ENCODE peak calls at places on chromosomes 7 and 10, in eight cellular contexts. L is fibroblast of the aortic adventitia, R is MM.1S, B is cardiac fibroblast, V is lung, S is astrocyte of the cerebellum, M is PC-3, J is body of pancreas. E is an unnamed sample.

GRCh38 chr7:1024876-1025746 is 19.2 kb upstream of the GPR146 start:
- DNase-seq in L (no peak), R (no peak), B (no peak), V (no peak), S (no peak), M (no peak), J (no peak), E (no peak)

GRCh38 chr7:26293569-26294308 is 2.1 kb downstream of the SNX10 start:
- DNase-seq in L (no peak), R (peak), B (no peak), V (no peak), S (no peak), M (no peak), J (no peak), E (peak)

GRCh38 chr7:41010967-41011366 is 691.9 kb downstream of the INHBA start:
- DNase-seq in L (peak), R (no peak), B (peak), V (no peak), S (no peak), M (no peak), J (no peak), E (no peak)

GRCh38 chr7:67022501-67022900 is 25.9 kb downstream of the TYW1 start:
- DNase-seq in L (peak), R (no peak), B (peak), V (no peak), S (no peak), M (no peak), J (no peak), E (no peak)

GRCh38 chr7:155166673-155167370 is 96.7 kb downstream of the HTR5A start:
- DNase-seq in L (peak), R (no peak), B (peak), V (peak), S (peak), M (peak), J (no peak), E (peak)

GRCh38 chr7:157279679-157279972 is 57.2 kb upstream of the DNAJB6 start:
- DNase-seq in L (no peak), R (no peak), B (no peak), V (no peak), S (no peak), M (no peak), J (no peak), E (no peak)

GRCh38 chr7:30625283-30625682 is 30.6 kb downstream of the GARS1 start:
- DNase-seq in L (no peak), R (no peak), B (no peak), V (no peak), S (no peak), M (no peak), J (no peak), E (no peak)

GRCh38 chr10:122521011-122521410 is 39.5 kb upstream of the DMBT1 start:
- DNase-seq in L (no peak), R (no peak), B (peak), V (no peak), S (no peak), M (no peak), J (no peak), E (no peak)

GRCh38 chr10:43284341-43284910 is 17.6 kb upstream of the RASGEF1A start:
- DNase-seq in L (no peak), R (peak), B (no peak), V (no peak), S (no peak), M (peak), J (no peak), E (peak)

GRCh38 chr7:93728292-93728691 is 153.8 kb upstream of the CALCR start:
- DNase-seq in L (no peak), R (no peak), B (no peak), V (no peak), S (no peak), M (no peak), J (no peak), E (no peak)

GRCh38 chr10:122853665-122854313 is 8.1 kb upstream of the CUZD1 start:
- DNase-seq in L (peak), R (no peak), B (no peak), V (no peak), S (no peak), M (peak), J (no peak), E (no peak)

GRCh38 chr10:14626126-14626525 is 148.6 kb downstream of the FAM107B start:
- DNase-seq in L (no peak), R (no peak), B (no peak), V (no peak), S (no peak), M (no peak), J (no peak), E (no peak)

GRCh38 chr7:107580716-107581383 is 804 bp downstream of the BCAP29 start:
- DNase-seq in L (no peak), R (no peak), B (no peak), V (no peak), S (no peak), M (no peak), J (no peak), E (no peak)

GRCh38 chr7:98021588-98022351 is 31.8 kb upstream of the OCM2 start:
- DNase-seq in L (peak), R (peak), B (peak), V (peak), S (peak), M (peak), J (peak), E (peak)

GRCh38 chr10:10891437-10891836 is 126.2 kb upstream of the CELF2 start:
- DNase-seq in L (peak), R (no peak), B (peak), V (no peak), S (no peak), M (no peak), J (no peak), E (no peak)

GRCh38 chr7:45181286-45181960 is 23.8 kb downstream of the RAMP3 start:
- DNase-seq in L (no peak), R (no peak), B (no peak), V (no peak), S (no peak), M (no peak), J (peak), E (no peak)

GRCh38 chr7:92064414-92065029 is 69.8 kb downstream of the CYP51A1 start:
- DNase-seq in L (no peak), R (no peak), B (no peak), V (no peak), S (no peak), M (no peak), J (no peak), E (no peak)

GRCh38 chr10:117334921-117335320 is 40.3 kb downstream of the PDZD8 start:
- DNase-seq in L (no peak), R (no peak), B (peak), V (no peak), S (no peak), M (no peak), J (no peak), E (no peak)

GRCh38 chr10:77244746-77245145 is 392.9 kb downstream of the KCNMA1 start:
- DNase-seq in L (no peak), R (no peak), B (no peak), V (no peak), S (no peak), M (no peak), J (no peak), E (no peak)

GRCh38 chr10:24519950-24520349 is 203.7 kb downstream of the ARHGAP21 start:
- DNase-seq in L (no peak), R (no peak), B (no peak), V (no peak), S (no peak), M (no peak), J (no peak), E (no peak)

GRCh38 chr10:47031251-47031952 is 120.2 kb downstream of the PTPN20 start:
- DNase-seq in L (peak), R (no peak), B (no peak), V (no peak), S (no peak), M (no peak), J (peak), E (peak)

GRCh38 chr10:30353851-30354250 is 4.8 kb upstream of the MTPAP start:
- DNase-seq in L (peak), R (no peak), B (peak), V (no peak), S (no peak), M (peak), J (no peak), E (no peak)

GRCh38 chr7:28178537-28178936 is 2.1 kb downstream of the JAZF1 start:
- DNase-seq in L (no peak), R (no peak), B (no peak), V (no peak), S (no peak), M (peak), J (no peak), E (peak)

GRCh38 chr7:33591481-33591880 is 313.9 kb upstream of the BMPER start:
- DNase-seq in L (no peak), R (no peak), B (peak), V (no peak), S (no peak), M (peak), J (no peak), E (no peak)

GRCh38 chr10:102678842-102679289 is 34.6 kb downstream of the TRIM8 start:
- DNase-seq in L (no peak), R (peak), B (peak), V (peak), S (no peak), M (peak), J (peak), E (peak)
- TF ChIP-seq CTCF in L (peak), R (peak), B (peak), V (peak), S (peak), M (peak), J (peak), E (peak)

GRCh38 chr7:36615877-36616276 is 108.4 kb downstream of the AOAH start:
- DNase-seq in L (no peak), R (no peak), B (no peak), V (no peak), S (no peak), M (no peak), J (no peak), E (no peak)

GRCh38 chr7:36623247-36623646 is 101.0 kb downstream of the AOAH start:
- DNase-seq in L (no peak), R (no peak), B (no peak), V (no peak), S (no peak), M (no peak), J (no peak), E (no peak)

GRCh38 chr7:36617408-36617807 is 106.9 kb downstream of the AOAH start:
- DNase-seq in L (no peak), R (no peak), B (no peak), V (no peak), S (no peak), M (no peak), J (no peak), E (no peak)

GRCh38 chr7:36625247-36625646 is 99.0 kb downstream of the AOAH start:
- DNase-seq in L (no peak), R (no peak), B (no peak), V (no peak), S (no peak), M (no peak), J (no peak), E (no peak)

DNA sequence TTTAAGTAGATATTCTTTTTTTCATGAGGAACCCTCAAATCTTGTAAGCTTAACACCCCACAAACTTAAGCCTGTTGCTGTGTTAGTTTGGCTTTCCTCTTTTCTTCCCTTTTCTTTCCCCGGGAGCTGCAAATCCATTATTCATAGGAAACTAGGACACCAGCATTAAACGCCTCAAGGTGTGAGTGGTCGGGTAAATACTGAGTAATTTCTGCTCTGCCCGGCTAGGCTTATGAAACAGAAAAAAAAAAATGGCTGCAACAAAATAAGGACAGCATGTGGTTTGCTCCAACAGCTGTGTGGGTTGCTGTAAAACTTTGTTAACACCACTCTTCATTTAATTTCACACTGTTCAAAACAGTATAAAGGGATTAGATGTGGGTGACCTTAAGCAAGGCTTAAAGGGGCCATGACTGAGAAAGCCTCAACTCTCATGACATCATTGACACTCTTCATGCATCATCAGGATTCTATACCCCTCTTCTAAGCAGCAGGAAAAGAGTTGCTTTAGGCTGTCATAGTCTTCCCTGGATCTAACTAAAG is 104.1 kb downstream of the AOAH start:
- DNase-seq in L (no peak), R (no peak), B (no peak), V (no peak), S (no peak), M (no peak), J (no peak), E (no peak)
- H3K4me3 ChIP-seq in L (no peak), R (no peak), B (no peak), V (no peak), S (no peak), M (no peak), J (no peak), E (no peak)

DNA sequence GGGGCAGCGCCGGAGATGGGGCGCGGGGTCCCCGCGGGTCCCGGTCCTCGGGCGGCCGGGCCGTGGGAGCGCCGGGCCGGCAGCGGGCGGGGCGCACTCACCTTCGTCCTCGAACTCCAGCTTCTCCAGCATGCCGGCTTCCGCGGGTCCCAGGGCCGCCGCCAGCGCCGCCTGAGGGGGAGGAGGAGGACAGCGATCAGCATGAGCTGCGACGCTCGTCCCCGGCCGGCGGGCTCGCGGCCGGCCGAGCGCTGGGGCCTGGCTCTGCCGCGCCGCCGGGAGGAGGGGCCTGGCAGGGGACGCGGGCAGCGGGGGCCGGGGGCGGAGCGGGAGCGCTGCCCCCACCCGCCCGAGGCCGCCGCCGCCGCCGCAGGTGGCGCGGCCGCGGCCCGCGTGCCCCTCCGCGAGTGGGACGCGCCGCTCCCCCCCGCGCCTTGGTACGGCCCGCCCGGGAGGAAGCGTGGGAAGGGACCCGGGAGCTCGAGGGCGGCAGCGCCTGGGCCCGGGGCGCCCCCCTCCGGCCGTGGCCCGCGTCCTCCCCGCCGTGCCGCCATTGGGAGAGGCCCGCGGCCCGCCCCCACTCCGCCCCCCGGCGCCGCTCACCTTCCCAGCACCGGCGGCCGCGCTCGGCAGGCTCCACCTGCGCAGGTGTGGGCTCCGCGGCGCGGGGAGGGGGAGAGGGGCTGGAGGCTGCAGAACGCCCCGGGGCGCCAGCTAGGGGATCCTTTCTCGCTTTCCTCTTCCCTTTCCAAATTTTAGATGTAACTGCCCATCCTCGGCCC is 112.5 kb upstream of the RHEB start:
- DNase-seq in L (peak), R (peak), B (peak), V (peak), S (no peak), M (peak), J (peak), E (peak)
- TF ChIP-seq CTCF in L (peak), R (no peak), B (no peak), V (peak), S (no peak), M (peak), J (no peak), E (peak)

GRCh38 chr10:103663802-103664201 is 170.3 kb downstream of the NEURL1 start:
- DNase-seq in L (no peak), R (no peak), B (no peak), V (no peak), S (no peak), M (no peak), J (no peak), E (no peak)

GRCh38 chr10:103659674-103660363 is 166.3 kb downstream of the NEURL1 start:
- DNase-seq in L (peak), R (peak), B (peak), V (peak), S (peak), M (no peak), J (peak), E (peak)

GRCh38 chr10:103660364-103661197 is 167.1 kb downstream of the NEURL1 start:
- DNase-seq in L (peak), R (no peak), B (peak), V (no peak), S (peak), M (no peak), J (no peak), E (no peak)

GRCh38 chr10:103661951-103662405 is 168.5 kb downstream of the NEURL1 start:
- DNase-seq in L (no peak), R (no peak), B (no peak), V (no peak), S (no peak), M (no peak), J (no peak), E (no peak)

GRCh38 chr10:103661198-103661950 is 167.9 kb downstream of the NEURL1 start:
- DNase-seq in L (peak), R (no peak), B (peak), V (peak), S (peak), M (no peak), J (no peak), E (no peak)
- H3K4me3 ChIP-seq in L (peak), R (no peak), B (peak), V (peak), S (peak), M (no peak), J (peak), E (no peak)

GRCh38 chr7:151168022-151168786 is 710 bp upstream of the GBX1 start:
- DNase-seq in L (no peak), R (peak), B (no peak), V (no peak), S (no peak), M (peak), J (peak), E (peak)

GRCh38 chr7:151168787-151169162 is 1.3 kb upstream of the GBX1 start:
- DNase-seq in L (no peak), R (no peak), B (no peak), V (no peak), S (no peak), M (no peak), J (no peak), E (no peak)

GRCh38 chr7:151172273-151173141 is 5.0 kb upstream of the GBX1 start:
- DNase-seq in L (peak), R (peak), B (peak), V (peak), S (peak), M (peak), J (peak), E (peak)

GRCh38 chr7:151166629-151167196 is 781 bp downstream of the GBX1 start:
- DNase-seq in L (no peak), R (no peak), B (no peak), V (no peak), S (no peak), M (no peak), J (no peak), E (no peak)

DNA sequence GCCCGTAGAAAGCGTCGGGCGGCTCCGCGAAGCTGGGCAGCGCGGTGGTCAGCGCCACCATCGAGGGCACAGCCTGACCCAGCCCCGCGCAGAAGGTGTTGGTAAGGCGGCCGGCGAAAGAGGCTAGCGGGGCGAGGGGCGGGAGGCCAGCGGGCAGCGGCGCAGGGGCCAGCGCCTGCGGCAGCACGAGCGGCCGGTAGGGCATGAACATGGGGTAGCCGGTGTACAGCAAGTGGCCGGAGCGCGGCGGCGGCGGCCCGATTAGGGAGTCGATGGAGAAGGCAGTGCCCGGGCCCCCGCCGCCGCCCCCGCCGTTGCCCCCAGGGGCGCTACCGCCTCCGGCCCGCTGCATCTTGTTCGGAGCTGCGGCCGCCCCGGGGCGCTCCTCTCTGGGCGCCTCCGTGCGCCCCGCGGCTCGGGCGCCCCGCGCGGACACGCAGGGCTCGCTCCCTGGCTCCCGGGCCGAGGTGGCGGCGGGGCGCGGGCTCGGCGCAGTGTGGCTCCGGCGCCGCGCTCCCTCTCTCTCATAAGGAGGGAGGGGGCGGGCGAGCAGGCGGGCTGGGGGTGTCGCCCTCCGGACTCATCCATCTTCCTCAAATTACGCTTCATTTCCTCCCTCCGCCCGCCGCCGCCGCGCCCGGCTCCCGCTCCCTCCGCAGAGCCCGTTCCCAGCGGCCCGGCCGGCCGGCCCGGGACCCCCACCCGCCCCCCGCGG is at the start of gene GBX1:
- DNase-seq in L (no peak), R (no peak), B (no peak), V (no peak), S (no peak), M (no peak), J (no peak), E (no peak)
- TF ChIP-seq CTCF in L (no peak), R (no peak), B (no peak), V (no peak), S (peak), M (no peak), J (no peak), E (no peak)

DNA sequence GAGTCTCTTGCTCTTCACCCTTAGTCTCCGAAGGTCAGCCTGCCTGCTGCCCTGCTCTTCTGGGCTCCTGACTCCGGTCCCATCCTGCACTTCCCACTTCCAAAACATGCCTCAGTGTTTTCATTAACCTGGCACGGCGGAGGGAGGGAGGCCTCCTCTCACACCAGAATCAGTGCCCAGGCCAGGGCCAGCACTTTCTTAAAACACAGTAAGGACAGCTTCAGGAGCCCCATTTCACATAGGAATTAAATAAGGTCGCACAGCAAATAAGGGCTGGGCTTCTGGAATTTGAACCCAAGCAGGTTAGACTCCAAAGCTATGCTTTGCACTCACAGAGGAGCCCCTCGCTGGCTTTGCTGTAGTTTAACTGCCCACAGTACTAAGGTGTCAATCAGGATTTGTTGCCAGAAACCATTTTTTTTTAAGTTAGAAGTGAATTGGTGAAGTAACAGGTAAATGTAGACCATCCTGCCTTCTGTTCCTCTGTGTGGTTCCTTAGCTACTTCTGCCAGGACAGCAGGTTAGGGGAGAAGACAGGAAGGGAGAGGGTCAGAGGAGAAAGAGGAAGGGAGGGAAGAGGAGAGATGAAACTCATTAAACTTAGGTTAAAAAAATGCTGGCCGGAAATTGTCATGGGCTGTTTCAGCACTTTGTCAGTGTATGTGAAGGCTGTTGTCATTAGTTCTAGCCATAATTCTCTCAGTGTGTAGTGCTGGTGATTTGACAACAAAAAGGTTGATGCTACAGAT is 1.1 kb downstream of the RASSF4 start:
- DNase-seq in L (no peak), R (peak), B (no peak), V (no peak), S (no peak), M (no peak), J (peak), E (no peak)
- H3K4me3 ChIP-seq in L (peak), R (peak), B (peak), V (peak), S (no peak), M (peak), J (no peak), E (peak)